ENCODE peak calls at places on chromosomes 3 and 15, in four cellular contexts. Y is right lobe of liver, G is endothelial cell, S is psoas muscle. A is an unnamed sample.

GRCh38 chr15:85748729-85749128 is 46.0 kb downstream of the KLHL25 start:
- DNase-seq in Y (peak; percentile 41), S (no peak), G (no peak), A (no peak)

GRCh38 chr3:128353991-128354687 is 112.6 kb downstream of the DNAJB8 start:
- DNase-seq in G (no peak), Y (no peak), S (peak; percentile 18), A (no peak)

GRCh38 chr3:152771120-152771519 is 63.8 kb upstream of the P2RY1 start:
- DNase-seq in Y (no peak), S (no peak), G (no peak), A (no peak)

GRCh38 chr3:15074500-15074899 is 9.4 kb upstream of the MRPS25 start:
- DNase-seq in S (no peak), Y (no peak), G (no peak), A (no peak)

GRCh38 chr3:161171113-161171512 is 50.0 kb upstream of the NMD3 start:
- DNase-seq in G (no peak), S (peak; percentile 74), Y (no peak), A (no peak)

GRCh38 chr15:88255496-88256171 is 905 bp downstream of the NTRK3 start:
- DNase-seq in Y (no peak), S (no peak), G (peak; percentile 55), A (peak; percentile 28)

GRCh38 chr15:29289179-29289578 is 19.6 kb upstream of the NSMCE3 start:
- DNase-seq in Y (no peak), S (no peak), G (no peak), A (no peak)

GRCh38 chr15:57061281-57061680 is 142.8 kb downstream of the TCF12 start:
- DNase-seq in G (no peak), S (no peak), Y (no peak), A (no peak)

GRCh38 chr3:184570501-184570900 is 8.9 kb downstream of the EPHB3 start:
- DNase-seq in S (peak; percentile 47), Y (no peak), G (no peak), A (no peak)

GRCh38 chr3:142931222-142931621 is 32.3 kb downstream of the PAQR9 start:
- DNase-seq in Y (no peak), G (no peak), S (no peak), A (no peak)

GRCh38 chr3:48194446-48195071 is 6.3 kb upstream of the CDC25A start:
- DNase-seq in Y (peak; percentile 61), G (peak; percentile 81), S (no peak), A (peak; percentile 82)

GRCh38 chr3:123638936-123639680 is 54.3 kb upstream of the HACD2 start:
- DNase-seq in Y (no peak), S (no peak), G (peak; percentile 21), A (no peak)

GRCh38 chr3:61081554-61081953 is 169.7 kb downstream of the FHIT start:
- DNase-seq in Y (no peak), S (no peak), G (no peak), A (no peak)

GRCh38 chr15:28191832-28192231 is 92.7 kb upstream of the OCA2 start:
- DNase-seq in Y (no peak), G (no peak), S (peak; percentile 71), A (peak; percentile 68)

GRCh38 chr15:50077655-50078054 is 41.4 kb downstream of the ATP8B4 start:
- DNase-seq in G (no peak), S (no peak), Y (no peak), A (no peak)

GRCh38 chr15:89631902-89632264 is 23.4 kb downstream of the KIF7 start:
- DNase-seq in Y (no peak), S (no peak), G (no peak), A (no peak)

GRCh38 chr15:82851331-82851850 is 42.0 kb downstream of the WHAMM start:
- DNase-seq in G (no peak), S (no peak), Y (peak; percentile 10), A (no peak)

GRCh38 chr15:82850242-82850591 is 40.8 kb downstream of the WHAMM start:
- DNase-seq in Y (no peak), G (no peak), S (no peak), A (no peak)

GRCh38 chr15:82850731-82851130 is 41.3 kb downstream of the WHAMM start:
- DNase-seq in Y (no peak), G (no peak), S (no peak), A (no peak)

GRCh38 chr15:82848201-82848993 is 39.0 kb downstream of the WHAMM start:
- DNase-seq in Y (no peak), G (no peak), S (no peak), A (no peak)

DNA sequence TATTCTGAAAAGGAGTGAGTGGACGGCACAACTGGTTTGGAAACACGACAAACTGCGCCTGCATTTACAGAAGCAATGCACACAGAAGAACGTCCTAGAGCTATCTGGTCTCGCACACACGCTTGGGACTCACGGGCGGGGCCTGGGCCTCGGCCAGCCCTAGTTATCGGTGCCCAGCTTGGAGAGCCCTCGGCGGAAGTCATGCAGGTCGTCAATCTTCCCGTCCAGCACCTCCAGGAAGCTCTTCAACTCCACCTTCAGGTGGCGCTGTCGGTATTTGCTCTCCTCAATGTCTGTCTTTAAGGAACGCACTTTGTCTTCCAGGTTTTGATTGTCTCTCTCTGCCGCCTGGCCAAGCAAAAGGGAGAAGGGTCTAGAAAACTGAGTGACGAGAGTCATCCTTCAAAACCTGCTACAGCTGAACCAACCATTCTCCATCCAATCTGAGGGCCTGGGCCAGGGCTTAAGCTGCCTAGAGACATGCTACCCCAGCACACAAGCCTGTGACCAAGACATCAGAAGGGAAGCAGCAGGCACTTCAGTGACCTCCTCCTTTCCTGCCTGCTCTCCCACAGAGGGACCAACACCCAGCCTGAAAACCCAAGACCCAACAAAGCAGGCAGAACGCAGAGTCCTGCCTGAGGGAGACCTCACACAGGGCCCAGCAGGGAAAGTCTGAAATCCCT is 40.3 kb downstream of the WHAMM start:
- DNase-seq in S (peak; percentile 93), Y (peak; percentile 93), G (peak; percentile 78), A (peak; percentile 69)
- TF ChIP-seq CTCF in S (peak; percentile 77), Y (peak; percentile 69), G (peak; percentile 77), A (peak; percentile 85)

GRCh38 chr3:36957862-36958686 is 13.2 kb upstream of the TRANK1 start:
- DNase-seq in G (no peak), Y (no peak), S (no peak), A (no peak)

GRCh38 chr3:36959821-36960220 is 15.0 kb upstream of the TRANK1 start:
- DNase-seq in S (no peak), Y (no peak), G (no peak), A (no peak)

GRCh38 chr3:36954452-36955134 is 9.7 kb upstream of the TRANK1 start:
- DNase-seq in S (no peak), Y (no peak), G (no peak), A (no peak)

GRCh38 chr3:36956155-36956554 is 11.3 kb upstream of the TRANK1 start:
- DNase-seq in Y (no peak), G (no peak), S (no peak), A (no peak)

DNA sequence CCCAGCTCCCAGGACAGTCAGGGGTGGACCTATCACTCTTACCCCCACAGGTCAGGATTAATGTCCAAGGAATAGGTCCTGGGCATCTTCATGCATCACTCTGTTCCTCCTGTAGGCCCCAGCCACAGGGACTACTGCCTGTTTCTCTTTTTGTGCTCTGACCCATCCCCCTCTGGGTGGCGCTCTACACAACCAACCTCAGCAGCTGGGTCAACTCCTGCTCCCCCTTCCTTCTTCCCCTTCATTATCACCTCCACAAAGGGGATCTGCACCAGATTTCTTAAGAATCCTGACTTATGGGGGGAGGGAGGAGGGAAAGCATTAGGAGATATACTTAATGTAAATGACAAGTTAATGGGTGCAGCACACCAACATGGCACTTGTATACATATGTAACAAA is 12.2 kb upstream of the TRANK1 start:
- DNase-seq in Y (no peak), G (no peak), S (no peak), A (no peak)
- TF ChIP-seq CTCF in Y (no peak), G (peak; percentile 31), S (no peak), A (no peak)

GRCh38 chr15:61702224-61703120 is 357.8 kb downstream of the VPS13C start:
- DNase-seq in Y (no peak), S (peak; percentile 85), G (no peak), A (no peak)
- TF ChIP-seq CTCF in Y (no peak), S (no peak), G (no peak), A (no peak)

DNA sequence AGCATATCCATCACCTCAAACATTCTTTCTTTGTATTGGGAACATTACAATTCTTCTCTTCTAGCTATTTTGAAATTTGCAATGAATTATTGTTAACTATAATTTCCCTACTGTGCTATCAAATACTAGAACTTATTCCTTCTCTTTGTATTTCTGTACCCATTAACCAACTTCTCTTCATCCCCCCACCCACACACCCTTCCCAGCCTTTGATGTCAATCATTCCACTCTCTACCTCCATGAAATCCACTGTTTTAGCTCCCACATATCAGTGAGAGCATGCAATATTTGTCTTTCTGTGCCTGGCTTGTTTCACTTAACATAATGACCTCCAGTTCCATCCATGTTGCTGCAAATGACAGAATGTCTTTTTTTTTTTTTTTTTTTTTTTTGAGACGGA is 30.6 kb downstream of the MRAS start:
- DNase-seq in Y (no peak), G (no peak), S (no peak), A (no peak)
- TF ChIP-seq CTCF in Y (no peak), G (no peak), S (no peak), A (no peak)

GRCh38 chr3:194536883-194537637 is 50.3 kb upstream of the ATP13A3 start:
- DNase-seq in S (peak; percentile 64), Y (peak; percentile 84), G (no peak), A (no peak)
- TF ChIP-seq CTCF in S (no peak), Y (no peak), G (no peak), A (no peak)

DNA sequence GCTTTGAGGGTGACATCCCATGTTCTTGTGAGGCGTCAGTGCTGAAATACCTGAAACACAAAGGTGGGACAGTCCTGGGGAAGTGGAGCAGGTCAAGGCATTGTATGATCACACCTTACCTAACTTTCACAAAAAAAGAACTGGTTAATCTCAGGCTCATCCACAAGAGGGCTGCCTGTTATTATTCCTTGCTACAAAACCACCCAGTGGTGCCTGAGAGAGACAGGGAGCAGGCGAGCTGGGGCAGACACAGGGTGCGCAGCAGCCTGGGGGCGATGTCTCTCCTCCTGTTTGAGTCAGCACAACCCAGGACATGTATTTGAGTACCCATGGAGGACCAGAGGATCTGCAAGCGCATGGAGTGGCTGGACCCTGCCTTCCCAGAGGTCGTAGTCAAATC is 316.8 kb upstream of the ATP10A start:
- DNase-seq in Y (no peak), S (no peak), G (peak; percentile 32), A (no peak)
- TF ChIP-seq CTCF in Y (no peak), S (no peak), G (peak; percentile 26), A (peak; percentile 60)

GRCh38 chr3:170584585-170585007 is 1.3 kb downstream of the SLC7A14 start:
- DNase-seq in S (peak; percentile 81), G (peak; percentile 86), Y (peak; percentile 62), A (peak; percentile 80)
- TF ChIP-seq CTCF in S (no peak), G (no peak), Y (no peak), A (no peak)

DNA sequence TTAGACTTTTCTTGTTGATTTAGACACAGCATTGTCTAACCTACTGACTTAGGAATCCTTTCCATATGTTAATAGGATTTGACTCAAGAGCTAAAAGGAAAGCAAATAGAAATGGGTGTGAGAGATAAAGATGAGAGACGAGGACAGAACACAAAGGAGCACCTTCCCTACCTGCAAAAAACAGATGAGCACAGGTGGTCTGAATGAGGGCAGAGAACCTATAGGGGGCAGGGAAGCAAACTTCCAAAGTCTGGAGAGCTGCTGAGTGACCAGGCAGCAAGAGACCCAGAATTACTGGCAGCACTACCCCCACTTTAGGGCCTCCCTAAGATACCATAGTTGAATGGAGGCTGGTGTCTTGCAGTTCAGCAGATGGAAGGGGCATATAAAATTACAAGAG is 98.1 kb upstream of the CTNNB1 start:
- DNase-seq in S (no peak), Y (no peak), G (no peak), A (no peak)
- TF ChIP-seq CTCF in S (no peak), Y (no peak), G (no peak), A (no peak)

GRCh38 chr3:24683511-24684384 is 189.1 kb upstream of the THRB start:
- DNase-seq in Y (no peak), S (no peak), G (peak; percentile 12), A (no peak)
- TF ChIP-seq CTCF in Y (peak; percentile 61), S (peak; percentile 69), G (peak; percentile 57), A (peak; percentile 73)

GRCh38 chr15:37586976-37587375 is 347.5 kb upstream of the TMCO5A start:
- DNase-seq in G (no peak), S (no peak), Y (no peak), A (no peak)
- TF ChIP-seq CTCF in G (no peak), S (no peak), Y (no peak), A (no peak)

A was measured in neural crest cell.